ENCODE peak calls at places on chromosomes 4 and X, in seven cellular contexts. Q is cardiac muscle cell, I is AG04449, J is fibroblast of lung, V is left lung, M is bronchial epithelial cell, L is Peyer's patch. K is an unnamed sample.
A peak's percentile ranks its signal among the peaks of the same experiment; 100 is the strongest.

GRCh38 chr4:80424225-80424581 is 88.7 kb downstream of the CFAP299 start:
- DNase-seq in Q (no peak), I (no peak), J (no peak), V (no peak), M (no peak), L (no peak), K (no peak)

GRCh38 chrX:154401918-154402621 is 3.9 kb downstream of the RPL10 start:
- DNase-seq in Q (peak; percentile 26), I (no peak), J (no peak), V (no peak), M (peak; percentile 68), L (no peak), K (no peak)

GRCh38 chr4:126216611-126217010 is 901.9 kb downstream of the FAT4 start:
- DNase-seq in Q (no peak), I (no peak), J (no peak), V (no peak), M (no peak), L (no peak), K (no peak)

GRCh38 chrX:148878371-148878770 is 378.0 kb downstream of the AFF2 start:
- DNase-seq in Q (peak; percentile 74), I (no peak), J (peak; percentile 86), V (no peak), M (peak; percentile 68), L (no peak), K (peak; percentile 7)

GRCh38 chr4:107974523-107974922 is 15.2 kb upstream of the HADH start:
- DNase-seq in Q (no peak), I (no peak), J (no peak), V (no peak), M (no peak), L (no peak), K (no peak)

GRCh38 chr4:153488719-153489384 is 22.7 kb downstream of the TMEM131L start:
- DNase-seq in Q (peak; percentile 18), I (no peak), J (peak; percentile 48), V (peak; percentile 52), M (no peak), L (no peak), K (no peak)

GRCh38 chrX:45344597-45344996 is 143.9 kb upstream of the DIPK2B start:
- DNase-seq in Q (peak; percentile 67), I (peak; percentile 50), J (peak; percentile 88), V (no peak), M (no peak), L (no peak), K (peak; percentile 61)

GRCh38 chrX:153828723-153829548 is 1.4 kb downstream of the PDZD4 start:
- DNase-seq in Q (peak; percentile 15), I (no peak), J (no peak), V (no peak), M (no peak), L (no peak), K (no peak)

GRCh38 chr4:104500452-104500851 is 5.8 kb upstream of the CXXC4 start:
- DNase-seq in Q (no peak), I (no peak), J (no peak), V (no peak), M (no peak), L (peak; percentile 47), K (no peak)

GRCh38 chrX:14083783-14084182 is 54.1 kb upstream of the GEMIN8 start:
- DNase-seq in Q (no peak), I (no peak), J (no peak), V (no peak), M (no peak), L (no peak), K (no peak)

GRCh38 chr4:142016031-142016430 is 379.6 kb downstream of the IL15 start:
- DNase-seq in Q (no peak), I (no peak), J (no peak), V (no peak), M (no peak), L (no peak), K (no peak)

GRCh38 chr4:86857341-86858052 is 8.3 kb upstream of the SLC10A6 start:
- DNase-seq in Q (no peak), I (no peak), J (no peak), V (no peak), M (peak; percentile 78), L (no peak), K (no peak)

GRCh38 chr4:6782846-6783110 is 251 bp downstream of the KIAA0232 start:
- DNase-seq in Q (no peak), I (no peak), J (no peak), V (no peak), M (no peak), L (no peak), K (no peak)

GRCh38 chr4:153622778-153623240 is 61.3 kb upstream of the TLR2 start:
- DNase-seq in Q (no peak), I (no peak), J (no peak), V (no peak), M (no peak), L (no peak), K (no peak)

GRCh38 chr4:16051132-16051531 is 32.7 kb downstream of the PROM1 start:
- DNase-seq in Q (no peak), I (no peak), J (no peak), V (no peak), M (no peak), L (no peak), K (no peak)

GRCh38 chrX:28586891-28587635 is at the start of gene IL1RAPL1:
- DNase-seq in Q (peak; percentile 81), I (no peak), J (peak; percentile 80), V (no peak), M (peak; percentile 13), L (no peak), K (peak; percentile 31)

GRCh38 chr4:180695851-180696250 is 1547.4 kb upstream of the TENM3 start:
- DNase-seq in Q (peak; percentile 1), I (no peak), J (peak; percentile 98), V (no peak), M (peak; percentile 12), L (no peak), K (peak; percentile 56)

GRCh38 chr4:30716671-30717207 is 3.4 kb upstream of the PCDH7 start:
- DNase-seq in Q (peak; percentile 27), I (no peak), J (peak; percentile 65), V (no peak), M (no peak), L (no peak), K (no peak)
- H3K4me3 ChIP-seq in Q (peak overlapping the region; percentile 92), I (peak overlapping the region; percentile 57), J (peak overlapping the region; percentile 70), V (peak overlapping the region; percentile 39), M (peak overlapping the region; percentile 55), L (peak overlapping the region; percentile 26), K (peak overlapping the region; percentile 92)

GRCh38 chr4:23135792-23136645 is 443.3 kb downstream of the GBA3 start:
- DNase-seq in Q (peak; percentile 60), I (no peak), J (peak; percentile 63), V (no peak), M (peak; percentile 54), L (no peak), K (no peak)

DNA sequence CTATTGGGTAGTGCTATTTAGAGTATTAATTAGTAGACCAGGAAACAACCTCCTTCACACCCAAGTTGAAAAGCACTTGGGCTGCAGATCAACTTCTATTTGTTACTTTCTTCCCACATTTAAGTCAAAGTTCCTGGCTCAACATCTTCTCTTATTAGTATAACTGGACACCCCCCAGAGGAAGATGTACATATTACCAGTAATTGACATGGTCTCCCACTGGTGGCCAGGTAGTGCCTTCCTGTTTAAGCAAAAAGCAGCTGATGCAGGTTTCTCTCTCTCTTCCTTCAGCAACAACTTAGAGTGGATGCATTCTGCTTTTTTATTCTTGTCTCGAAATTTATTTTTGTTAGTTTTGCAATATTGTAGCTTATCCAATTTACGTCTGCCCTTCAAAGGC is 438.1 kb downstream of the GBA3 start:
- DNase-seq in Q (no peak), I (no peak), J (no peak), V (no peak), M (no peak), L (no peak), K (no peak)
- TF ChIP-seq CTCF in Q (no peak), I (no peak), J (no peak), V (no peak), M (no peak), L (no peak), K (no peak)

GRCh38 chr4:78625073-78625472 is 73.5 kb downstream of the ANXA3 start:
- DNase-seq in Q (no peak), I (no peak), J (no peak), V (no peak), M (no peak), L (no peak), K (no peak)

GRCh38 chr4:78627966-78628678 is 76.6 kb downstream of the ANXA3 start:
- DNase-seq in Q (no peak), I (no peak), J (no peak), V (no peak), M (no peak), L (no peak), K (no peak)

GRCh38 chr4:78629991-78630541 is 78.5 kb downstream of the ANXA3 start:
- DNase-seq in Q (no peak), I (no peak), J (no peak), V (peak; percentile 51), M (no peak), L (peak; percentile 59), K (no peak)

GRCh38 chr4:78624048-78624447 is 72.5 kb downstream of the ANXA3 start:
- DNase-seq in Q (no peak), I (no peak), J (no peak), V (no peak), M (peak; percentile 46), L (no peak), K (no peak)

GRCh38 chr4:78627046-78627965 is 75.7 kb downstream of the ANXA3 start:
- DNase-seq in Q (no peak), I (no peak), J (peak; percentile 34), V (no peak), M (peak; percentile 94), L (no peak), K (no peak)
- H3K4me3 ChIP-seq in Q (no peak overlapping the region), I (no peak overlapping the region), J (no peak overlapping the region), V (no peak overlapping the region), M (no peak overlapping the region), L (no peak overlapping the region), K (no peak overlapping the region)

DNA sequence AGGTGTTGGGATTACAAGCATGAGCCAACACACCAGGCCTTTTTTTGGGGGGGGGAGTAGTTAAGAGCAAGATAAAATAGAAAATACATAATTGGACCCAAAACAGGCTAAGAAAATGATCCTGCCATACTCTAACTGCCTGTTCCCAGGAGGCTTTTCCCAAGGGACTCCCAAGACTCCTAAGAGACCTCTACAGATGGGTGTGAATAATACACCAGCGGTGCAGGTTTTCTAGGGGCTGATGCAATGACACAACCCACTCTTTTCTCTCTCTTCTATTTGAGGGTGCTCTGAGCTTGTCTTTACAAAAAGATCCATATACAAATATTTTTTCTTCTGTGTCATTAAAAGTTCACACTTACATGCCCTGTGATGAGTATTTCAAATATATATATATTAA is 116.9 kb downstream of the RASL11B start:
- DNase-seq in Q (no peak), I (no peak), J (no peak), V (no peak), M (no peak), L (no peak), K (no peak)
- TF ChIP-seq CTCF in Q (no peak), I (no peak), J (no peak), V (no peak), M (no peak), L (no peak), K (peak; percentile 29)

DNA sequence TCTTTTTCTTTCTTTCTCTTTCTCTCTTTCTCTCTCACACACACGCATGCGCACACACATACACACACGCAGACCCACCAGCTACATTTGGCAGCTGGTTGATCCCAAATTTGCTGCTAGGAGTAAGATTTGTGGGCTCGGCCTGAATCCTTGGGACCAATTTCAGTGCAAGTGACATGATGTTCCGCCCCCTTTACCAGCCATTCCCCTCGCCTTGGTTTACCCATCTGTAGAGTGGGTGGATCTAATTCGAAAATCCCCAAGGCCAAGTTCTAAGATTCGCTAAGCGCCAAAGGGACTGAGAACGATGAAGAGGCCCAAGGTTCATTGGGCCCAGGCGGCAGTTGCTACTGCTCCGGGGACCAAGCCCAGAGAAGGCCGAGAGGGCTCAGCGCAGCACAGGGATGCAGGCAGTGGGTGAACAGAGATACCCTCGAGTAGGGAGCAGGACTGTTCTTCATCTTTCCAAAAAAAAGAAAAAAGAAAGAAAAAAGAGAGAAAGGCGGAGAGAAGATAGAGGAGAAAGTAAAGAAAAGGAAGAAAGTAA is 5.8 kb downstream of the NKX3-2 start:
- DNase-seq in Q (no peak), I (no peak), J (no peak), V (no peak), M (no peak), L (no peak), K (no peak)
- H3K4me3 ChIP-seq in Q (no peak overlapping the region), I (no peak overlapping the region), J (no peak overlapping the region), V (no peak overlapping the region), M (no peak overlapping the region), L (no peak overlapping the region), K (no peak overlapping the region)

K was measured in retinal pigment epithelial cell.